ENCODE peak calls at places on chromosomes 12 and 14, in four cellular contexts. K, C, X and R are unnamed samples.

GRCh38 chr14:95220663-95221231 is 63.4 kb upstream of the DICER1 start:
- DNase-seq in X (no peak), K (no peak), C (no peak), R (no peak)

GRCh38 chr12:79512068-79512467 is 178.7 kb downstream of the PAWR start:
- DNase-seq in X (no peak), C (no peak), K (no peak), R (no peak)

GRCh38 chr14:105737504-105738246 is 211.3 kb downstream of the TMEM121 start:
- DNase-seq in C (no peak), X (no peak), K (no peak), R (no peak)

GRCh38 chr12:7498832-7499231 is 4.7 kb downstream of the CD163 start:
- DNase-seq in X (no peak), C (peak), K (no peak), R (no peak)

GRCh38 chr12:10132971-10133370 is 3.0 kb upstream of the CLEC7A start:
- DNase-seq in X (no peak), K (no peak), C (no peak), R (no peak)

GRCh38 chr12:40055227-40055579 is 50.7 kb downstream of the SLC2A13 start:
- DNase-seq in X (no peak), K (no peak), C (peak), R (no peak)

GRCh38 chr12:47791874-47792273 is 18.8 kb downstream of the SLC48A1 start:
- DNase-seq in C (no peak), X (no peak), K (no peak), R (no peak)

GRCh38 chr14:104101651-104102281 is 16.3 kb downstream of the ASPG start:
- DNase-seq in K (no peak), C (no peak), X (no peak), R (no peak)

GRCh38 chr14:51953996-51954395 is 35.4 kb upstream of the RTRAF start:
- DNase-seq in C (no peak), K (no peak), X (no peak), R (no peak)

GRCh38 chr14:92037989-92038388 is 1.9 kb downstream of the TRIP11 start:
- DNase-seq in C (no peak), K (no peak), X (no peak), R (no peak)
- H3K4me3 ChIP-seq in C (peak), K (peak), X (no peak), R (no peak)

GRCh38 chr14:50828738-50829471 is 2.1 kb downstream of the NIN start:
- DNase-seq in X (no peak), C (no peak), K (no peak), R (no peak)
- H3K4me3 ChIP-seq in X (peak), C (peak), K (peak), R (peak)

DNA sequence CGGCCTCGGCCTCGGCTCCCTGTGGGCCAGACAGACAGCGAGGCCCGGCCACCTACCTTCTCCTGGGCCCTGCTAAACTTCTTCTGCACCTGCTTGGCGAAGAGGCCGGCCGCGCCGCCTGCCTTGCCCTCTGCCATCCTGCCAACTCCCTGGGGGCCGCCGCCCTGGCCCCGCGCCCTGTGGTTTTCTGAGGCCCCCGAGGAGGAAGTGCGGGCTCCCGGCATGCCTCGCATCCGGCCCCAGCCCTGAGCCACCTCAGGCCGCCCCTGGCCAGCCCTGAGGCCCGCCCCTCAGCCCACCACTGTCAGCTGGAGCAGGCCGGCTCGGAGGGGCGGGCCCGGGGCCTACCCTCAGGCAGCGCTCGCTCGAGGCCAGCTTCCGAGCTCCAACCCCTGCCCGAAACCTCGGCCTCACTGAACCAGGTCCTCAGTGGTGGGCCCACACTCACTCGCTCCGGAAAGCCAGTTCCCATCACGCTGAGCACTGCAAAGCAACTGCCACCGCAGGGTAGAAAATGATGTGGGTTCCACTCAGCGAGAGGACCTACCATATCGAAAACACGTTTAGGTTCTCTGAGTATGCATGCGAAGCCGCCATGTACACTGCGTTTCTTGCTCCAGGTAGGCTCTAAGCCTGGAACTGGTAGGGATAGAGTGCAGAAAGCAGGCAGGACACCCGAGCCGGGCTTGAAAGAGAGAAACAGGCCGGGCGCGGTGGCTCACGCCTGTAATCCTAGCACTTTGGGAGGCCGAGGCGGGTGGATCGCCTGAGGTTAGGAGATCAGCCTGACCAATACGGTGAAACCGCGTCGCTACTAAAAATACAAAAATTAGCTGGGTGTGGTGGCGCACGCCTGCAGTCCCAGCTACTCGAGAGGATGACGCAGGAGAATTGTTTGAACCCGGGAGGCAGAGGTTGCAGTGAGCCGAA is at the start of gene BIN2:
- DNase-seq in K (no peak), C (no peak), X (peak), R (peak)
- H3K4me3 ChIP-seq in K (peak), C (no peak), X (peak), R (peak)

GRCh38 chr14:69901113-69901951 is 22.1 kb downstream of the SMOC1 start:
- DNase-seq in C (peak), K (no peak), X (no peak), R (no peak)
- H3K4me3 ChIP-seq in C (no peak), K (no peak), X (no peak), R (no peak)

DNA sequence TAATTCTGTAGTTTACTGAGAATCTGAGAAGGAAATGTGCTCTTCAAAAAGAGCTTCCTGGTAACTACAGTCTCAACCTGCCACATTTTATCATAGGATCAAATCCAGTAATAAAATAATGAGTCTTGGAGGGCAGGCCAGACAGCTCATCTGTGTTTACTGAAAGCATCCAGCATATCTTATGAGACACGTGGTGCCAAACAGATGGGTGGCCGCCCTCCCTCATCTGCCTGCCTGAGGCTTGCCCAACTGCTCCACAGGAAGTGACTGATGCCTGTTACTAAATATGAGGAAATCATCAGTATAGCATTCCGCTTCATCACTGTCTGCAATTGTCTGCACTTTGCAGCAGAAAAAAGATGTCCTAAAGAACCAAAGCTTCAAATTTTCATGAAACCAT is 13.5 kb downstream of the DHRS7 start:
- DNase-seq in X (peak), C (peak), K (no peak), R (peak)
- H3K4me3 ChIP-seq in X (no peak), C (no peak), K (no peak), R (no peak)

GRCh38 chr12:132413931-132414588 is 75.9 kb upstream of the FBRSL1 start:
- DNase-seq in X (no peak), K (no peak), C (no peak), R (no peak)

GRCh38 chr12:132416121-132416673 is 73.8 kb upstream of the FBRSL1 start:
- DNase-seq in C (no peak), X (no peak), K (no peak), R (no peak)

GRCh38 chr12:132416827-132417226 is 73.1 kb upstream of the FBRSL1 start:
- DNase-seq in K (no peak), X (no peak), C (no peak), R (no peak)

GRCh38 chr12:132415456-132416120 is 74.4 kb upstream of the FBRSL1 start:
- DNase-seq in K (no peak), X (no peak), C (no peak), R (no peak)

GRCh38 chr12:132414634-132415340 is 75.2 kb upstream of the FBRSL1 start:
- DNase-seq in X (peak), K (no peak), C (peak), R (peak)
- H3K4me3 ChIP-seq in X (no peak), K (no peak), C (no peak), R (no peak)

DNA sequence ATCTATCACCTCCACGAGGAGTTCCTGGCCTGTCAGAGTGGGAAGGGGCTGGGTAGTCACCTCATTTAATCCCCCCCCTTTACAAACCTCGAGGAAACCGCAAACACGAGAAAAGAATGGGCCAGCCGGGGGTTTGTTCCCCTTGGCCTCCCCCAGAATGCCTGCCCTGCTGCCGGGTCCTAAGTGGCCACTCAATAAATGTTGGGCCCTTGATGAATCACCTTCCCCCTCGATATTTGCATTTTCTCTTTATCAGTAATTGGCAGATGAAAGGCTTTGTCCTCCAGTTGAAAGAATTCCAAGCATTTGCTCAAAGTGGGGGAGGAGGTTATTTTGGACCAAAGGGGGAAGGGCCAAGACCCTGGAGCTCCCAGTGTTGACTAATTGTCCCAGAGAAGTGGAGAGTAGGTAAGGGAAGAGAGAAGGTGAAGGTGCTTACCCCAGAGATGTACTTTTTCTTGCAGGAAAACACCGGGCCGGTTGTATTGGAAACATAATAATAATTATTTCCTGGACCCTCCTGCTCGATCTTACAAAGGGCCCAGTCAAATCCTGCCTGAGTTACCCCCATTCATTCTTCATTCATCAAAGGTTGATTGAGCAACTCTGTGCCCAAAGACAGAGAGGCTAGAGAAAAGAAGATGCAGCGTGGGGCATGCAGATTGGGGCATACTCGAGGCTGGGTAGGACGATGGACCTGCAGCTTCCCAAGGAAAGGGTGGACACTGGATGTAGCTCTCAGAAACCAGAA is 1.9 kb upstream of the KDM2B start:
- DNase-seq in X (no peak), K (no peak), C (no peak), R (no peak)
- H3K4me3 ChIP-seq in X (no peak), K (peak), C (no peak), R (no peak)

GRCh38 chr14:90522585-90523191 is 125.9 kb downstream of the CALM1 start:
- DNase-seq in X (no peak), C (peak), K (no peak), R (no peak)
- H3K4me3 ChIP-seq in X (no peak), C (no peak), K (no peak), R (no peak)

GRCh38 chr12:108633081-108633533 is 587 bp downstream of the SELPLG start:
- DNase-seq in K (no peak), X (no peak), C (no peak), R (no peak)
- H3K4me3 ChIP-seq in K (peak), X (peak), C (no peak), R (peak)